ENCODE peak calls at places on chromosome 17, in six cellular contexts. I, V, K, F, P and A are unnamed samples.

GRCh38 chr17:81044764-81045589 is 10.0 kb downstream of the BAIAP2 start:
- DNase-seq in I (peak; percentile 61), V (peak; percentile 61), K (peak; percentile 72), F (no peak), P (peak; percentile 81), A (no peak)

GRCh38 chr17:61002316-61002736 is 324.7 kb downstream of the BCAS3 start:
- DNase-seq in I (no peak), V (peak; percentile 89), K (peak; percentile 64), F (peak; percentile 26), P (peak; percentile 8), A (peak; percentile 24)

GRCh38 chr17:32875230-32875903 is 1.6 kb downstream of the MYO1D start:
- DNase-seq in I (no peak), V (no peak), K (no peak), F (no peak), P (no peak), A (no peak)

GRCh38 chr17:78407387-78407990 is 29.0 kb downstream of the PGS1 start:
- DNase-seq in I (no peak), V (no peak), K (no peak), F (no peak), P (no peak), A (no peak)

GRCh38 chr17:49907279-49907678 is 59.4 kb upstream of the TAC4 start:
- DNase-seq in I (no peak), V (no peak), K (no peak), F (no peak), P (no peak), A (no peak)

GRCh38 chr17:72985882-72986720 is 106.4 kb downstream of the SLC39A11 start:
- DNase-seq in I (peak; percentile 61), V (peak; percentile 84), K (peak; percentile 68), F (peak; percentile 69), P (peak; percentile 76), A (peak; percentile 46)

GRCh38 chr17:56994009-56994792 is 16.3 kb downstream of the SCPEP1 start:
- DNase-seq in I (no peak), V (peak; percentile 42), K (peak; percentile 79), F (no peak), P (no peak), A (no peak)

GRCh38 chr17:35913611-35914010 is 17.0 kb downstream of the RDM1 start:
- DNase-seq in I (no peak), V (no peak), K (no peak), F (no peak), P (no peak), A (no peak)